ENCODE peak calls at places on chromosomes 6 and 20, in seven cellular contexts. P, G, N, T, O, I and L are unnamed samples.

GRCh38 chr6:163579880-163580295 is 165.4 kb downstream of the QKI start:
- DNase-seq in N (no peak), O (no peak), G (no peak), T (no peak), P (no peak), I (no peak), L (no peak)

GRCh38 chr6:113873043-113873667 is 16.0 kb downstream of the MARCKS start:
- DNase-seq in G (peak), T (no peak), P (no peak), O (no peak), N (no peak), I (peak), L (peak)

GRCh38 chr20:8933391-8933807 is 135.5 kb upstream of the PLCB4 start:
- DNase-seq in O (no peak), T (no peak), G (no peak), P (no peak), I (no peak), N (peak), L (no peak)

GRCh38 chr6:5905431-5906339 is 101.0 kb downstream of the NRN1 start:
- DNase-seq in G (peak), P (no peak), I (no peak), N (no peak), T (no peak), O (peak), L (no peak)

GRCh38 chr20:60262967-60263603 is 304.9 kb downstream of the CDH26 start:
- DNase-seq in N (peak), G (no peak), T (peak), P (peak), I (peak), O (no peak), L (peak)

GRCh38 chr6:13038315-13039261 is 289.7 kb downstream of the TBC1D7 start:
- DNase-seq in I (no peak), T (no peak), N (no peak), P (no peak), O (no peak), G (no peak), L (no peak)

GRCh38 chr20:49690899-49691620 is 22.6 kb downstream of the B4GALT5 start:
- DNase-seq in G (no peak), O (no peak), N (no peak), I (no peak), P (no peak), T (no peak), L (no peak)

GRCh38 chr20:32569380-32570305 is 15.5 kb downstream of the NOL4L start:
- DNase-seq in T (no peak), I (no peak), O (no peak), P (no peak), G (no peak), N (no peak), L (no peak)

GRCh38 chr6:42368156-42368555 is 83.6 kb downstream of the TRERF1 start:
- DNase-seq in P (no peak), T (peak), G (no peak), N (no peak), I (peak), O (no peak), L (no peak)

GRCh38 chr20:49510562-49511117 is 28.2 kb upstream of the KCNB1 start:
- DNase-seq in T (no peak), N (no peak), G (no peak), I (no peak), O (peak), P (peak), L (no peak)

GRCh38 chr6:82057846-82058554 is 189.5 kb downstream of the IBTK start:
- DNase-seq in G (no peak), O (peak), T (no peak), I (no peak), N (no peak), P (no peak), L (no peak)